ENCODE peak calls at places on chromosome 20, in four cellular contexts. D, C, Q and S are unnamed samples.
A peak's percentile ranks its signal among the peaks of the same experiment; 100 is the strongest.

GRCh38 chr20:3889489-3890409 is 562 bp downstream of the PANK2 start:
- DNase-seq in D (peak; percentile 92), C (peak; percentile 77), Q (no peak), S (no peak)

GRCh38 chr20:45814314-45814713 is 1.9 kb downstream of the UBE2C start:
- DNase-seq in D (no peak), C (no peak), Q (no peak), S (no peak)

GRCh38 chr20:52410182-52410647 is 218.6 kb upstream of the ZFP64 start:
- DNase-seq in D (no peak), C (no peak), Q (no peak), S (no peak)

GRCh38 chr20:40880063-40880715 is 148.4 kb upstream of the TOP1 start:
- DNase-seq in D (no peak), C (no peak), Q (no peak), S (no peak)

GRCh38 chr20:11080776-11081406 is 407.1 kb upstream of the JAG1 start:
- DNase-seq in D (no peak), C (no peak), Q (no peak), S (no peak)

GRCh38 chr20:61169870-61170269 is 82.2 kb upstream of the CDH4 start:
- DNase-seq in D (no peak), C (no peak), Q (no peak), S (peak; percentile 51)

GRCh38 chr20:42572320-42573016 is 617.2 kb downstream of the PTPRT start:
- DNase-seq in D (no peak), C (no peak), Q (peak; percentile 12), S (no peak)

GRCh38 chr20:61170521-61170920 is 81.5 kb upstream of the CDH4 start:
- DNase-seq in D (no peak), C (no peak), Q (no peak), S (no peak)

GRCh38 chr20:23023621-23024187 is 11.4 kb upstream of the SSTR4 start:
- DNase-seq in D (no peak), C (no peak), Q (no peak), S (peak; percentile 6)

DNA sequence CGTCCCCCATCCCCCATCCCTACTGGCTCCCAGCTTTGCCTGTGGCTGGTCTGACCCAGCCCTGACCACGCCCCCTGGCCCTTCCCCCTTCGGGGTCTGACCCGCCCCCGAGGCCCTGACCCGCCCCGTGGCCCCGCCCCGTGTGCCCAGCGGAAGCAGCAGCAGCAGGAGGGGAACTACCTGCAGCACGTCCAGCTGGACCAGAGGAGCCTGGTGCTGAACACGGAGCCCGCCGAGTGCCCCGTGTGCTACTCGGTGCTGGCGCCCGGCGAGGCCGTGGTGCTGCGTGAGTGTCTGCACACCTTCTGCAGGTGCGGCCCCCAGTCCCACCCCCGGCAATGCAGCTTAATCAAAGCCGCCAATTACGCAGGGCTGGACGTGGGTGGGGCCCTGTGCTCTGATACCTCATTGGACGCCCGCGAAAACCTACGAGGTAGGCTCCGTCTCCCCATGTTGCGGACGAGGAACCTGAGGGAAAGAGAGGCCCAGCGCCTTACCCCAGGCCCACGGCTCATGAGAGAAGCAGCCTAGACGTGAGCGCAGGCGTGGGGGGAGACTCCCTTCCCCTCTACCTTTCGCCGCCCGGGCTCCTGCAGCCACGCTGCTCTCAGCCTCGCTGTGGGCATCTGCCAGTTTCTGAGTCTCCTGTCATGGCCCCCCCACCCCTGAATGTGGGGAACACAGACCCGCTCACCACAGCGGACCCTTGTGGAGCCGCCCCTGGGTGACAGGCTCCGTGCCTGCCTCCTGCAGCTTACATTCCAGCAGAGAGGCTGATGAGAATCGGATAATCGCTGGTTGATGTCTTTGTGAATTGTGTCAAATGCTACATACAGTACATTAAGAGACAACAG is 12.8 kb downstream of the RBCK1 start:
- DNase-seq in D (peak; percentile 86), C (peak; percentile 67), Q (no peak), S (no peak)
- H3K36me3 ChIP-seq in D (peaks cover 60% of the 10 kb centered on the region), C (peaks cover 65% of the 10 kb centered on the region), Q (peaks cover 18% of the 10 kb centered on the region), S (peaks cover 93% of the 10 kb centered on the region)

DNA sequence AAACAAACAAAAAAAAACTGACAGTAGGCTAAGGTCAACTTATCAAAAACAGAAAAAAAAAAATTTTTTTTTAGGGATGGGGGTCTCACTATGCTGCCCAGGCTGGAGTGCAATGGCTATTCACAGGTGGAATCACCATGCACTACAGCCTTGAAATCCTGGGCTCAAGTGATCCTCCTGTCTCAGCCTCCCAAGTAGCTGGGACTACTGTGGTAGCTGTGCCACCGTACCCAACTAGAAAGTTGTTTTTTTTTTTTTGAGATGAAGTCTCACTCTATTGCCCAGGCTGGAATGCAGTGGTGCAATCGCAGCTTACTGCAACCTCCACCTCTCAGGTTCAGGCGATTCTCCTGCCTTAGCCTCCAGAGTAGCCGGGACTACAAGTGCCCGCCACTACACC is 2.1 kb downstream of the COMMD7 start:
- DNase-seq in D (no peak), C (no peak), Q (no peak), S (no peak)
- H3K4me1 ChIP-seq in D (peaks cover 15% of the 10 kb centered on the region), C (peaks cover 22% of the 10 kb centered on the region), Q (no peaks in the 10 kb centered on the region), S (peaks cover 20% of the 10 kb centered on the region)

GRCh38 chr20:20547876-20548266 is 164.6 kb downstream of the RALGAPA2 start:
- DNase-seq in D (no peak), C (no peak), Q (no peak), S (no peak)
- H3K36me3 ChIP-seq in D (peaks cover 7% of the 10 kb centered on the region), C (peaks cover 7% of the 10 kb centered on the region), Q (no peaks in the 10 kb centered on the region), S (no peaks in the 10 kb centered on the region)

GRCh38 chr20:63210011-63210605 is 5.8 kb downstream of the YTHDF1 start:
- DNase-seq in D (no peak), C (no peak), Q (no peak), S (peak; percentile 84)
- H3K4me1 ChIP-seq in D (peaks cover 11% of the 10 kb centered on the region), C (peaks cover 33% of the 10 kb centered on the region), Q (peaks cover 17% of the 10 kb centered on the region), S (peaks cover 54% of the 10 kb centered on the region)

DNA sequence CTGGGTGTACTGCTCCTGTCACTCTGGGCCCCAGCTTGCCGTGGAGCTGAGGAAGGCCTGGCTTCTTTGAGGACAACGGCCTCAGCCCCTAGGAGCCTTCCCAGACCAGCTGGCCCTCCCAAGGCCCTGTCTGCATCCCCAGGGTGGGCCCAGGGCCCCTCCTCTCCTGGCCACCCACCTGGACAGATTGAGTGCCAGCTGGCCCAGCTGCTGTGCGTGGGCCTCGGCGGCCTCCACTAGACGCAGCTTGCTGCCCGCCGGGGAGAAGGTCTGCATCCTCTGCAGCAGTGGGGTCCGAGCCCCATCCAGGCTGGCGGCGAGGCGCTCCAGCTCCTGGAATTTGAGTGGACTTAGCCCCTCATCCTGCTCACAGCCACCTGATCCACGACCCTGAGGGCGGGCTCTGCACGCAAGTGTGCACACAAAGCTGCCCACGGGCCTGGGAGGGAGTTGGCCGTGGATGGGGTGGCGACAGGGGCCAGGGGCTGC is 14.4 kb downstream of the ADRM1 start:
- DNase-seq in D (no peak), C (no peak), Q (no peak), S (peak; percentile 84)
- H3K36me3 ChIP-seq in D (peaks cover 33% of the 10 kb centered on the region), C (peaks cover 82% of the 10 kb centered on the region), Q (peaks cover 14% of the 10 kb centered on the region), S (peaks cover 83% of the 10 kb centered on the region)

DNA sequence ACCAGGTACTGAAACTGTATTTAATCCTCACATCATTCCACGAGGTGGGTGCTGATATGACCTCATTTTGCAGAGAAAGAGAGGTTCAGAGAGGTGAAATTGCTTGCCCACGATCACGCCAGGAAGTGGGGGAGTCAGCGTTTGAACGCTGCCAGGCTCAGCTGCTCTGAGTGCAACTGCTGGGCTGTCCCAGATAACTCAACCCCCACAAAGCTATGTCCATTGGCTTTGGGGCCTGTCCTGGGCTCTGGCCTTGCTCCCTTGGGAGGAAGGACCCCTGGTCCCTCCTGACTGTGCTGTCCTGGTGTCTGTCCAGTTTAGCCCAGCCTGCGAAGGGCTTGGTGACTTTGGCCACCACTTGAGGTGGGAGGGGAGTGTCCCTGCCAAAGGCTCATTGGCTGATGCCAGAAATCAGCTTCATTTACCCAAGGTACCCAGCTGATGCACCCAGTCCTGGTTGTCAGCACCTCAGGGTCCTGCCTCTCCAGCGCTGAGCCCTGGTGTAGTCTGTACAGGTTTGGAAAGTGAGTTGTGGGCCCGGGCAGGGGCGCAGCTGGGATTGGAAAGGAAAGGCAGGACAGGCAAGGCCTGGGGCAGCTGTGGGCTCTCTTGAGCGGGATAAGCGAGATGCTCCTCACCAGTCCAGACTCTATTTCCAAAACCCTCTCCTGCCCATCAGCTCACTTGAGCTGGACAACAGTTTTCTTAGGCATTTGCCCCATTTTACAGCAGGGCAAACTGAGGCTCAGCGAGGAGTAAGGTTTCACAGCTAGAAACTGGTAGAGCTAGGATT is 38.5 kb downstream of the SUN5 start:
- DNase-seq in D (peak; percentile 76), C (no peak), Q (no peak), S (peak; percentile 71)
- H3K4me1 ChIP-seq in D (peaks cover 23% of the 10 kb centered on the region), C (no peaks in the 10 kb centered on the region), Q (no peaks in the 10 kb centered on the region), S (no peaks in the 10 kb centered on the region)

GRCh38 chr20:33386673-33387072 is 14.6 kb downstream of the CDK5RAP1 start:
- DNase-seq in D (no peak), C (no peak), Q (no peak), S (no peak)

GRCh38 chr20:33392016-33392415 is 9.3 kb downstream of the CDK5RAP1 start:
- DNase-seq in D (no peak), C (no peak), Q (no peak), S (no peak)

GRCh38 chr20:33387177-33387576 is 14.1 kb downstream of the CDK5RAP1 start:
- DNase-seq in D (no peak), C (peak; percentile 69), Q (no peak), S (peak; percentile 94)

GRCh38 chr20:33393609-33394008 is 7.7 kb downstream of the CDK5RAP1 start:
- DNase-seq in D (no peak), C (no peak), Q (no peak), S (no peak)

DNA sequence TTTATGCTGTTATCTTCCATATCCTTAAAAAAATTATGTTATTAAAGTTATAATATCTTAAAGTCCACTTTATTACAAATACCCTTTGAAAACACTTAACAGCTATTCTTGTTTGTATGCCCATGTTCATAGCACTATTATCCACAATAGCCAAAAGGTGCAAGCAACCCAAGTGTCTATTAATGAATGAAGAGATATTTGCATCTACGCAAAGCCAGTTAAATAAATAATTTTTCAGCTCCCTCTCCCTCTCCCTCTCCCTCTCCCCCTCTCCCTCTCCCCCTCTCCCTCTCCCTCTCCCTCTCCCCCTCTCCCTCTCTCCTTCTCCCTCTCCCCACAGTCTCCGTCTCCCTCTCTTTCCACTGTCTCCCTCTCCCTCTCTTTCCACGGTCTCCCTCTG is 13.1 kb downstream of the CDK5RAP1 start:
- DNase-seq in D (no peak), C (no peak), Q (no peak), S (no peak)
- H3K36me3 ChIP-seq in D (peaks cover 75% of the 10 kb centered on the region), C (peaks cover 59% of the 10 kb centered on the region), Q (no peaks in the 10 kb centered on the region), S (peaks cover 86% of the 10 kb centered on the region)

GRCh38 chr20:17874271-17875105 is 94.1 kb downstream of the SNX5 start:
- DNase-seq in D (no peak), C (no peak), Q (no peak), S (no peak)
- H3K4me1 ChIP-seq in D (peaks cover 30% of the 10 kb centered on the region), C (peaks cover 52% of the 10 kb centered on the region), Q (peaks cover 20% of the 10 kb centered on the region), S (no peaks in the 10 kb centered on the region)

DNA sequence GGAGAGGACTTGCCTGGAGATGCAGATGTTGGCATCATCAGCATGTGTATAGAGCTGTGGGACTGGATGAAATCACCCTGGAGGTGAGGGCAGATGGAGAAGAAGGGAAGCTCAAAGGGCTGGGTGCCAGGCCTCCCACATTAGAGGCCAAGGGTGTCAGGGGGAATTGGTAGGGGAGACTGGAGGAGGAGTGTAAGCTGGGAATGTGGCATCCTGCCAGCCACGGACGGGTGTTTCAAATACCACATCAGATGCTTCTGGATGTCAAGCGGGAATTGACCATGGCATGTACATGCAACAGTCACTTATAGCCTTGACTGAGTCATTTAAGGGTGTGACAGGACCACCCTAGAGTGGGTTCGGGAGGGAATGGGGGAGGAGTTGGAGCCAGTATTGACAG is 9.6 kb downstream of the ERGIC3 start:
- DNase-seq in D (peak; percentile 35), C (no peak), Q (no peak), S (no peak)
- H3K36me3 ChIP-seq in D (peaks cover 65% of the 10 kb centered on the region), C (peaks cover 89% of the 10 kb centered on the region), Q (peaks cover 4% of the 10 kb centered on the region), S (peaks cover 93% of the 10 kb centered on the region)